ENCODE peak calls at places on chromosomes 12 and 14, in five cellular contexts. Y is heart right ventricle, I is AG09309, G is uterus, B is fibroblast of mammary gland. L is an unnamed sample.

GRCh38 chr12:34526946-34527345 is 504.6 kb downstream of the ALG10 start:
- DNase-seq in Y (no peak), I (no peak), G (no peak), B (peak; percentile 0), L (no peak)

GRCh38 chr12:113762849-113763816 is 203.0 kb downstream of the RBM19 start:
- DNase-seq in Y (no peak), I (no peak), G (no peak), B (no peak), L (no peak)

GRCh38 chr12:91401190-91401589 is 218.6 kb upstream of the DCN start:
- DNase-seq in Y (no peak), I (no peak), G (no peak), B (no peak), L (no peak)

GRCh38 chr12:12790956-12791355 is 5.5 kb downstream of the APOLD1 start:
- DNase-seq in Y (no peak), I (no peak), G (no peak), B (no peak), L (no peak)

GRCh38 chr12:95385646-95386045 is 88.3 kb upstream of the METAP2 start:
- DNase-seq in Y (no peak), I (peak; percentile 18), G (no peak), B (peak; percentile 54), L (no peak)

GRCh38 chr12:76588881-76589565 is 29.5 kb upstream of the OSBPL8 start:
- DNase-seq in Y (no peak), I (peak; percentile 99), G (no peak), B (peak; percentile 94), L (no peak)

GRCh38 chr12:81274619-81275018 is 196.7 kb downstream of the ACSS3 start:
- DNase-seq in Y (no peak), I (no peak), G (no peak), B (no peak), L (no peak)

GRCh38 chr14:63510538-63510937 is 32.6 kb downstream of the PPP2R5E start:
- DNase-seq in Y (no peak), I (no peak), G (no peak), B (no peak), L (no peak)

GRCh38 chr12:11724888-11725310 is 75.4 kb downstream of the ETV6 start:
- DNase-seq in Y (no peak), I (no peak), G (no peak), B (peak; percentile 53), L (no peak)

GRCh38 chr12:14803830-14804160 is 325 bp downstream of the C12orf60 start:
- DNase-seq in Y (no peak), I (no peak), G (no peak), B (no peak), L (no peak)

GRCh38 chr12:122130150-122130549 is 43.9 kb downstream of the IL31 start:
- DNase-seq in Y (no peak), I (no peak), G (no peak), B (peak; percentile 51), L (no peak)

GRCh38 chr12:2456813-2457186 is 338.0 kb upstream of the FKBP4 start:
- DNase-seq in Y (no peak), I (no peak), G (no peak), B (no peak), L (no peak)

GRCh38 chr12:54056110-54056509 is 2.5 kb downstream of the HOXC4 start:
- DNase-seq in Y (no peak), I (no peak), G (no peak), B (no peak), L (no peak)

GRCh38 chr12:44930972-44931600 is 55.0 kb upstream of the NELL2 start:
- DNase-seq in Y (no peak), I (peak; percentile 37), G (no peak), B (peak; percentile 68), L (peak; percentile 52)

GRCh38 chr14:62956413-62956812 is 88.8 kb downstream of the KCNH5 start:
- DNase-seq in Y (no peak), I (no peak), G (no peak), B (peak; percentile 37), L (no peak)

GRCh38 chr12:6542209-6543009 is 8.1 kb downstream of the GAPDH start:
- DNase-seq in Y (no peak), I (no peak), G (no peak), B (no peak), L (peak; percentile 66)

GRCh38 chr14:26206640-26207039 is 391.2 kb downstream of the NOVA1 start:
- DNase-seq in Y (no peak), I (no peak), G (no peak), B (no peak), L (no peak)

GRCh38 chr12:81992461-81992860 is 233.3 kb upstream of the PPFIA2 start:
- DNase-seq in Y (no peak), I (no peak), G (no peak), B (peak; percentile 28), L (peak; percentile 39)

GRCh38 chr12:12716845-12717585 is at the start of gene CDKN1B:
- DNase-seq in Y (peak; percentile 92), I (peak; percentile 84), G (peak; percentile 94), B (peak; percentile 93), L (peak; percentile 97)

GRCh38 chr12:96260644-96261043 is 66.5 kb downstream of the ELK3 start:
- DNase-seq in Y (no peak), I (no peak), G (no peak), B (no peak), L (no peak)

GRCh38 chr14:34065222-34065621 is 114.3 kb upstream of the EGLN3 start:
- DNase-seq in Y (no peak), I (no peak), G (no peak), B (no peak), L (no peak)

GRCh38 chr14:100072783-100073346 is 7.6 kb downstream of the EVL start:
- DNase-seq in Y (no peak), I (no peak), G (no peak), B (no peak), L (peak; percentile 19)

DNA sequence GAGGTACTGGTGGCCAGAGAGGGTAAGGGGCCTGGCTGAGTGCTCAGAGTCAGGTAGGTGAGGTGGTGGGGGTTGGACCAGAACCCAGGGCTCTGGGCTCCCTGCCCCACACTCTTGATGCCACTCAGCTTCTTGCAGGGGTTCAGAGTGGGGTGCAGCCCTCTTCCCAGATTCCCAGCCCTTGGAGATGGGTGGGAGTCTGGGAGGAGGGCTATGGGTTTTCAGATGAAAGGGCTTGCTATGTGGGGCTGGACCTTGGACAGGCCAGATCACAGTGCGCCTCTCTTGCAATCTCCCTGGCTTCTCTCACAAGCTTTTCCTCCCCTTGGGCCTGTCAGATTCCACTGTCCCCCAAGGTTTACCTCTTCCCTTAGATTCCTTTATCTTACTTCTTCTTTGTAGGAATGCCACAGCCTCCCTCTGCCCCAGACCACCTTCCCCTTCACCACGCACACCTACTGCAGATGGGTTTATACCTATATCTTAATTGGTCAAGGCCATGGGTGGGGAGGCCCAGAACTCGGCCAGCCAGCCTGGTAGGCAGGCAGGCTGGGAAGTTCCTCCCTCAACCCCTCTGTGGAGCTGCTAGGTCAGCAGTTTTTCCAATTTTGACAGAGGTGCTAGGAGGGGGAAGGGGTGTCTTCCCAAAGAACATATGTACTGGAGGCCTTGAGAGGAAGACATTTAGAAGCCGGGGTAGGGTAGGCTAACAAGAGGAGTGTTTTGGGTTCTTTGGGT is 1.3 kb downstream of the NYNRIN start:
- DNase-seq in Y (no peak), I (no peak), G (no peak), B (no peak), L (no peak)
- H3K4me3 ChIP-seq in Y (peak overlapping the region; percentile 78), I (no peak overlapping the region), G (peak overlapping the region; percentile 66), B (no peak overlapping the region), L (no peak overlapping the region)

GRCh38 chr14:74618078-74618952 is 6.3 kb upstream of the LTBP2 start:
- DNase-seq in Y (no peak), I (no peak), G (no peak), B (peak; percentile 84), L (no peak)
- TF ChIP-seq CTCF in Y (no peak), I (no peak), G (no peak), B (no peak), L (no peak)

GRCh38 chr14:69726761-69727511 is 40.0 kb upstream of the SRSF5 start:
- DNase-seq in Y (peak; percentile 88), I (peak; percentile 7), G (peak; percentile 84), B (peak; percentile 60), L (peak; percentile 67)

GRCh38 chr14:69727860-69728259 is 39.1 kb upstream of the SRSF5 start:
- DNase-seq in Y (no peak), I (no peak), G (no peak), B (no peak), L (no peak)
- H3K4me3 ChIP-seq in Y (no peak overlapping the region), I (no peak overlapping the region), G (no peak overlapping the region), B (no peak overlapping the region), L (no peak overlapping the region)

GRCh38 chr14:60665178-60665555 is 15.9 kb upstream of the SIX1 start:
- DNase-seq in Y (no peak), I (no peak), G (no peak), B (no peak), L (no peak)
- TF ChIP-seq CTCF in Y (no peak), I (no peak), G (no peak), B (no peak), L (no peak)